ENCODE peak calls at places on chromosome 6, in ten cellular contexts. W is natural killer cell; F is heart right ventricle; Y is ELF-1; Q is activated naive CD4-positive, alpha-beta T cell; N is sigmoid colon; C is CD8-positive, alpha-beta T cell; U is right lobe of liver; B is brain microvascular endothelial cell; V is AG08395. K is an unnamed sample.

GRCh38 chr6:87925373-87926060 is 122.1 kb upstream of the SPACA1 start:
- DNase-seq in C (no peak), U (no peak), N (no peak), Q (no peak), V (no peak), B (no peak), W (peak), F (no peak), Y (no peak), K (no peak)

GRCh38 chr6:137800749-137801148 is 66.3 kb upstream of the TNFAIP3 start:
- DNase-seq in B (no peak), V (no peak), Q (no peak), W (no peak), Y (no peak), C (no peak), U (no peak), N (no peak), F (no peak), K (no peak)

GRCh38 chr6:68447112-68447511 is 188.0 kb upstream of the ADGRB3 start:
- DNase-seq in N (no peak), W (no peak), U (no peak), C (no peak), Y (no peak), F (no peak), V (no peak), B (no peak), Q (no peak), K (no peak)

GRCh38 chr6:131281471-131282270 is 146.4 kb downstream of the AKAP7 start:
- DNase-seq in U (peak), Y (peak), V (no peak), F (no peak), W (peak), Q (no peak), N (no peak), C (peak), B (peak), K (no peak)

GRCh38 chr6:132936641-132937040 is 122.3 kb downstream of the RPS12 start:
- DNase-seq in Y (no peak), Q (no peak), C (no peak), N (no peak), U (no peak), B (no peak), W (no peak), V (no peak), F (no peak), K (no peak)

GRCh38 chr6:126696921-126697693 is 357.2 kb downstream of the CENPW start:
- DNase-seq in U (peak), W (no peak), Q (no peak), V (peak), N (no peak), B (no peak), Y (peak), C (no peak), F (no peak), K (peak)

GRCh38 chr6:40343887-40344565 is 243.1 kb downstream of the LRFN2 start:
- DNase-seq in N (no peak), C (no peak), W (peak), Q (no peak), V (no peak), U (no peak), Y (no peak), B (no peak), F (no peak), K (no peak)

GRCh38 chr6:100160913-100161312 is 166.9 kb upstream of the MCHR2 start:
- DNase-seq in U (no peak), W (no peak), Q (no peak), F (no peak), N (no peak), V (no peak), C (no peak), B (no peak), Y (peak), K (no peak)

GRCh38 chr6:20069130-20069529 is 143.1 kb downstream of the MBOAT1 start:
- DNase-seq in Q (no peak), C (no peak), W (no peak), F (no peak), N (no peak), Y (no peak), B (no peak), V (no peak), U (no peak), K (no peak)

GRCh38 chr6:109979033-109979921 is 1.2 kb downstream of the GPR6 start:
- DNase-seq in Q (no peak), B (no peak), U (no peak), F (peak), C (no peak), W (no peak), N (no peak), Y (peak), V (no peak), K (no peak)

GRCh38 chr6:70257874-70258273 is 45.0 kb downstream of the COL9A1 start:
- DNase-seq in B (no peak), Q (no peak), N (no peak), F (no peak), V (no peak), U (no peak), C (no peak), W (no peak), Y (no peak), K (no peak)

GRCh38 chr6:98831057-98832031 is 3.0 kb upstream of the POU3F2 start:
- DNase-seq in Y (no peak), C (no peak), F (no peak), U (no peak), Q (no peak), V (no peak), W (no peak), B (no peak), N (no peak), K (no peak)

K was measured in AG20443.